ENCODE peak calls at places on chromosomes 7 and 10, in nine cellular contexts. One of them, this sample, is unnamed.

GRCh38 chr7:29194206-29194593 is 375 bp upstream of the CHN2 start:
- DNase-seq in right lobe of liver: no peak
- DNase-seq in sigmoid colon: peak
- DNase-seq in ovary: peak
- DNase-seq in colonic mucosa: peak
- DNase-seq in vagina: no peak
- DNase-seq in AG04449: no peak
- DNase-seq in H7: peak
- DNase-seq in astrocyte of the spinal cord: no peak
- DNase-seq in this sample: peak

GRCh38 chr7:1459930-1460756 is 873 bp upstream of the MICALL2 start:
- DNase-seq in ovary: no peak
- DNase-seq in H7: peak
- DNase-seq in right lobe of liver: no peak
- DNase-seq in colonic mucosa: no peak
- DNase-seq in AG04449: no peak
- DNase-seq in sigmoid colon: peak
- DNase-seq in astrocyte of the spinal cord: peak
- DNase-seq in vagina: no peak
- DNase-seq in this sample: peak

GRCh38 chr10:90136731-90137316 is 435.4 kb downstream of the KIF20B start:
- DNase-seq in ovary: no peak
- DNase-seq in sigmoid colon: no peak
- DNase-seq in colonic mucosa: no peak
- DNase-seq in right lobe of liver: no peak
- DNase-seq in astrocyte of the spinal cord: peak
- DNase-seq in vagina: no peak
- DNase-seq in AG04449: no peak
- DNase-seq in H7: no peak
- DNase-seq in this sample: no peak

GRCh38 chr7:88141479-88141878 is 78.4 kb downstream of the SRI start:
- DNase-seq in AG04449: no peak
- DNase-seq in astrocyte of the spinal cord: no peak
- DNase-seq in H7: no peak
- DNase-seq in right lobe of liver: no peak
- DNase-seq in sigmoid colon: no peak
- DNase-seq in colonic mucosa: no peak
- DNase-seq in vagina: no peak
- DNase-seq in ovary: no peak
- DNase-seq in this sample: no peak

GRCh38 chr7:30240401-30240800 is 44.0 kb upstream of the ZNRF2 start:
- DNase-seq in AG04449: no peak
- DNase-seq in ovary: no peak
- DNase-seq in astrocyte of the spinal cord: peak
- DNase-seq in right lobe of liver: no peak
- DNase-seq in vagina: no peak
- DNase-seq in H7: no peak
- DNase-seq in sigmoid colon: no peak
- DNase-seq in colonic mucosa: no peak
- DNase-seq in this sample: no peak

GRCh38 chr7:101126651-101127459 is at the start of gene SERPINE1:
- DNase-seq in astrocyte of the spinal cord: peak
- DNase-seq in sigmoid colon: peak
- DNase-seq in AG04449: peak
- DNase-seq in colonic mucosa: peak
- DNase-seq in right lobe of liver: peak
- DNase-seq in H7: peak
- DNase-seq in vagina: no peak
- DNase-seq in ovary: peak
- DNase-seq in this sample: peak

GRCh38 chr10:46223626-46224413 is 63.0 kb upstream of the ANTXRL start:
- DNase-seq in sigmoid colon: no peak
- DNase-seq in right lobe of liver: no peak
- DNase-seq in H7: no peak
- DNase-seq in astrocyte of the spinal cord: no peak
- DNase-seq in vagina: peak
- DNase-seq in AG04449: no peak
- DNase-seq in ovary: no peak
- DNase-seq in colonic mucosa: peak
- DNase-seq in this sample: no peak

GRCh38 chr10:112701528-112702295 is 248.3 kb upstream of the TCF7L2 start:
- DNase-seq in astrocyte of the spinal cord: no peak
- DNase-seq in AG04449: no peak
- DNase-seq in H7: no peak
- DNase-seq in right lobe of liver: no peak
- DNase-seq in vagina: no peak
- DNase-seq in ovary: no peak
- DNase-seq in colonic mucosa: no peak
- DNase-seq in sigmoid colon: no peak
- DNase-seq in this sample: no peak

GRCh38 chr10:119370972-119371703 is 163.8 kb downstream of the GRK5 start:
- DNase-seq in sigmoid colon: peak
- DNase-seq in right lobe of liver: no peak
- DNase-seq in H7: peak
- DNase-seq in vagina: no peak
- DNase-seq in colonic mucosa: no peak
- DNase-seq in astrocyte of the spinal cord: peak
- DNase-seq in ovary: no peak
- DNase-seq in AG04449: peak
- DNase-seq in this sample: no peak

GRCh38 chr10:44051584-44052385 is 333.1 kb downstream of the CXCL12 start:
- DNase-seq in ovary: peak
- DNase-seq in H7: no peak
- DNase-seq in sigmoid colon: no peak
- DNase-seq in right lobe of liver: no peak
- DNase-seq in colonic mucosa: no peak
- DNase-seq in astrocyte of the spinal cord: peak
- DNase-seq in vagina: no peak
- DNase-seq in AG04449: no peak
- DNase-seq in this sample: no peak

GRCh38 chr7:143012409-143012808 is 14.5 kb downstream of the OR9A2 start:
- DNase-seq in ovary: no peak
- DNase-seq in AG04449: no peak
- DNase-seq in H7: no peak
- DNase-seq in right lobe of liver: no peak
- DNase-seq in astrocyte of the spinal cord: no peak
- DNase-seq in sigmoid colon: no peak
- DNase-seq in colonic mucosa: no peak
- DNase-seq in vagina: no peak
- DNase-seq in this sample: no peak

DNA sequence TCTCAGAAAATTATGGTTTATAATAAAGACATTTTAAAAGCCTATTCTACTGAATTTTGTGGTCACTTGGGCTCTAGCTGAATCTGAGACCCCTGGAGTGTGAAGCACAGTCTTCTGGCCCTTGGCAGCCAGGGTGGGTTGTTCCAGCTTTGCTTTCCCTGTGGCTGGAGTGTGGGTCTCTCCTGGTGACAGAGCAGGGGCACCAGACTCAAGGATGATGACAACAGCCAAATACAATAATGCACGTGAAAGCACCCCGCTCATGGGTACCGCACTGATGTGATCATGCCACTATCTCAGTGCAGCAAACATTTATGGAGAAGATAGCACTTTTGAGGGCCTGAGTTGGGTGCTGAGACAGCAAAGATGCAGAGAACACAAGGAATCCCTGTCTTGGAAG is 134.8 kb upstream of the ADAM12 start:
- DNase-seq in colonic mucosa: no peak
- DNase-seq in sigmoid colon: no peak
- DNase-seq in astrocyte of the spinal cord: no peak
- DNase-seq in right lobe of liver: no peak
- DNase-seq in AG04449: no peak
- DNase-seq in vagina: peak
- DNase-seq in ovary: no peak
- DNase-seq in H7: no peak
- DNase-seq in this sample: no peak
- H3K4me3 ChIP-seq in colonic mucosa: no peak
- H3K4me3 ChIP-seq in sigmoid colon: no peak
- H3K4me3 ChIP-seq in astrocyte of the spinal cord: no peak
- H3K4me3 ChIP-seq in right lobe of liver: no peak
- H3K4me3 ChIP-seq in AG04449: no peak
- H3K4me3 ChIP-seq in vagina: no peak
- H3K4me3 ChIP-seq in ovary: no peak
- H3K4me3 ChIP-seq in H7: no peak
- H3K4me3 ChIP-seq in this sample: no peak

GRCh38 chr10:132994371-132994796 is 52.0 kb upstream of the CFAP46 start:
- DNase-seq in sigmoid colon: no peak
- DNase-seq in astrocyte of the spinal cord: peak
- DNase-seq in H7: no peak
- DNase-seq in right lobe of liver: no peak
- DNase-seq in colonic mucosa: no peak
- DNase-seq in ovary: no peak
- DNase-seq in AG04449: no peak
- DNase-seq in vagina: no peak
- DNase-seq in this sample: peak
- H3K4me3 ChIP-seq in sigmoid colon: no peak
- H3K4me3 ChIP-seq in astrocyte of the spinal cord: peak
- H3K4me3 ChIP-seq in H7: no peak
- H3K4me3 ChIP-seq in right lobe of liver: no peak
- H3K4me3 ChIP-seq in colonic mucosa: no peak
- H3K4me3 ChIP-seq in ovary: peak
- H3K4me3 ChIP-seq in AG04449: peak
- H3K4me3 ChIP-seq in vagina: peak
- H3K4me3 ChIP-seq in this sample: peak

GRCh38 chr7:20299647-20300312 is 30.9 kb upstream of the ITGB8 start:
- DNase-seq in ovary: no peak
- DNase-seq in vagina: no peak
- DNase-seq in astrocyte of the spinal cord: peak
- DNase-seq in colonic mucosa: no peak
- DNase-seq in AG04449: no peak
- DNase-seq in sigmoid colon: no peak
- DNase-seq in right lobe of liver: no peak
- DNase-seq in H7: no peak
- DNase-seq in this sample: no peak
- H3K4me3 ChIP-seq in ovary: no peak
- H3K4me3 ChIP-seq in vagina: no peak
- H3K4me3 ChIP-seq in astrocyte of the spinal cord: no peak
- H3K4me3 ChIP-seq in colonic mucosa: no peak
- H3K4me3 ChIP-seq in AG04449: no peak
- H3K4me3 ChIP-seq in sigmoid colon: no peak
- H3K4me3 ChIP-seq in right lobe of liver: no peak
- H3K4me3 ChIP-seq in H7: no peak
- H3K4me3 ChIP-seq in this sample: no peak

GRCh38 chr10:48633381-48634197 is 28.7 kb upstream of the ARHGAP22 start:
- DNase-seq in right lobe of liver: no peak
- DNase-seq in sigmoid colon: no peak
- DNase-seq in colonic mucosa: no peak
- DNase-seq in H7: no peak
- DNase-seq in astrocyte of the spinal cord: no peak
- DNase-seq in vagina: peak
- DNase-seq in AG04449: no peak
- DNase-seq in ovary: no peak
- DNase-seq in this sample: no peak
- H3K4me3 ChIP-seq in right lobe of liver: no peak
- H3K4me3 ChIP-seq in sigmoid colon: no peak
- H3K4me3 ChIP-seq in colonic mucosa: no peak
- H3K4me3 ChIP-seq in H7: no peak
- H3K4me3 ChIP-seq in astrocyte of the spinal cord: no peak
- H3K4me3 ChIP-seq in vagina: no peak
- H3K4me3 ChIP-seq in AG04449: no peak
- H3K4me3 ChIP-seq in ovary: no peak
- H3K4me3 ChIP-seq in this sample: no peak

DNA sequence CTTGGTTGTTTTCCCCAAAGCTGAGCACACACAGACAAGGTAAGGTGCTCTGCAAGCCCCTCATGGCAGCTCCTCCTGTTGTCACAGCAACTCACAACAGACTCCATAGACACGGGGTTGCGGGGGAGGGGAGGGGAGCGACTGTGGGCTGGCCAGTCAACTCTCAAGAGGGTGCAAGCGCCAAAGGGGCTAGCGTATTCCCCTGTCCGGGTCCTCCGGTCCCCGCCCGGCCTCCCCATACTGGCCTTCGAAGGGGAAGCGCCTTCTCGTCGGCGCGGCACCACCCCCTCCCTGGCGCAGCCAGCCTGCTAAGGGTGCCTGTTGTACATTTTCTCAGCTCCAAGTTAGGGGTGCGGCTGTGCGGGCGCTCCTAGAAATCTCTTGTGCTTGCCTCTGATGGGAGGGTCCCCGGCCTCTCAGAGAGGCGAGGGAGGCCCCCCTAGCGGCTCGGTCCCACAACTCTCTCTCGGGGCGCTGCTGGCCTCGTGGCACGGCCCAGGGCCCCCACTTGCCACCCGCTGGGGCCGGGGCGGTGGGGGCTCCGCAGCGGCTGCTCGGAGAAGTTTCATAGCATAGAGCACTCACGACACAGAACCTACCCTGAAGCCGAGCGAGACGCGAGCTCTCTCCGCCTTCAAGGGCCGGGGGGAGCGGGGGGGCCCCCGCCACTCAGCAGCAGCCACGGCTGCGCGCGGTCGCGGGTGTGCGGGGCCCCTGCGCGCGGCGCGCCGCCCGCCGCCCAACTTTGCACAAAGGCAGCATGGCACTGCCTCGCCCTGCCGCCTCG is 420 bp downstream of the RHOBTB1 start:
- DNase-seq in sigmoid colon: peak
- DNase-seq in H7: peak
- DNase-seq in vagina: no peak
- DNase-seq in right lobe of liver: peak
- DNase-seq in ovary: peak
- DNase-seq in colonic mucosa: peak
- DNase-seq in AG04449: no peak
- DNase-seq in astrocyte of the spinal cord: peak
- DNase-seq in this sample: peak
- H3K4me3 ChIP-seq in sigmoid colon: peak
- H3K4me3 ChIP-seq in H7: peak
- H3K4me3 ChIP-seq in vagina: peak
- H3K4me3 ChIP-seq in right lobe of liver: peak
- H3K4me3 ChIP-seq in ovary: peak
- H3K4me3 ChIP-seq in colonic mucosa: peak
- H3K4me3 ChIP-seq in AG04449: peak
- H3K4me3 ChIP-seq in astrocyte of the spinal cord: peak
- H3K4me3 ChIP-seq in this sample: peak

GRCh38 chr7:76364198-76364584 is 5.4 kb upstream of the YWHAG start:
- DNase-seq in ovary: no peak
- DNase-seq in vagina: no peak
- DNase-seq in H7: no peak
- DNase-seq in AG04449: no peak
- DNase-seq in right lobe of liver: no peak
- DNase-seq in sigmoid colon: peak
- DNase-seq in astrocyte of the spinal cord: peak
- DNase-seq in colonic mucosa: peak
- DNase-seq in this sample: no peak
- H3K4me3 ChIP-seq in ovary: no peak
- H3K4me3 ChIP-seq in vagina: no peak
- H3K4me3 ChIP-seq in H7: no peak
- H3K4me3 ChIP-seq in AG04449: no peak
- H3K4me3 ChIP-seq in right lobe of liver: no peak
- H3K4me3 ChIP-seq in sigmoid colon: no peak
- H3K4me3 ChIP-seq in astrocyte of the spinal cord: no peak
- H3K4me3 ChIP-seq in colonic mucosa: no peak
- H3K4me3 ChIP-seq in this sample: peak